ENCODE peak calls at places on chromosomes 3 and 15, in ten cellular contexts. G, S, N, X, Y, V, H, W, D and R are unnamed samples.

GRCh38 chr3:159631226-159631625 is 357.4 kb upstream of the IL12A start:
- DNase-seq in W (no peak), G (no peak), X (no peak), D (no peak), H (no peak), N (no peak), V (no peak), S (no peak), Y (no peak), R (no peak)

GRCh38 chr3:49930922-49931321 is 1.3 kb upstream of the MON1A start:
- DNase-seq in H (no peak), D (no peak), V (peak; percentile 8), W (no peak), N (no peak), Y (no peak), X (peak; percentile 83), S (no peak), G (no peak), R (peak; percentile 92)

GRCh38 chr3:161674402-161674801 is 177.8 kb downstream of the OTOL1 start:
- DNase-seq in W (no peak), N (no peak), X (no peak), V (peak; percentile 44), Y (no peak), G (no peak), S (no peak), H (no peak), D (no peak), R (no peak)

GRCh38 chr3:174937488-174937887 is 78.4 kb downstream of the NAALADL2 start:
- DNase-seq in X (no peak), V (no peak), W (peak; percentile 39), N (no peak), Y (no peak), G (no peak), H (no peak), D (no peak), S (no peak), R (no peak)

GRCh38 chr3:94159062-94159726 is 96.3 kb downstream of the NSUN3 start:
- DNase-seq in V (no peak), W (peak; percentile 73), H (no peak), N (no peak), S (no peak), X (no peak), Y (peak; percentile 59), G (no peak), D (no peak), R (no peak)

GRCh38 chr3:123749716-123750115 is 134.4 kb downstream of the MYLK start:
- DNase-seq in H (no peak), Y (peak; percentile 28), N (no peak), D (no peak), G (no peak), S (no peak), X (no peak), W (peak; percentile 93), V (no peak), R (no peak)

GRCh38 chr3:153848701-153849100 is 272.5 kb upstream of the ARHGEF26 start:
- DNase-seq in D (no peak), N (no peak), V (peak; percentile 29), W (no peak), G (peak; percentile 32), X (peak; percentile 5), Y (no peak), S (no peak), H (no peak), R (no peak)

GRCh38 chr15:74242296-74242929 is 6.3 kb downstream of the CCDC33 start:
- DNase-seq in H (no peak), X (no peak), W (peak; percentile 31), S (no peak), G (no peak), N (no peak), Y (no peak), D (no peak), V (no peak), R (peak; percentile 69)

GRCh38 chr3:131903988-131904415 is 130.8 kb downstream of the CPNE4 start:
- DNase-seq in G (no peak), Y (peak; percentile 39), S (no peak), V (no peak), H (no peak), N (no peak), W (peak; percentile 99), X (no peak), D (peak; percentile 79), R (no peak)

GRCh38 chr3:24952388-24952787 is 457.7 kb upstream of the THRB start:
- DNase-seq in V (peak; percentile 63), G (no peak), S (no peak), W (no peak), N (no peak), X (no peak), Y (no peak), D (no peak), H (no peak), R (peak; percentile 74)

GRCh38 chr15:90239371-90239770 is 5.4 kb downstream of the GDPGP1 start:
- DNase-seq in N (no peak), V (no peak), S (no peak), Y (no peak), X (no peak), D (no peak), G (no peak), H (no peak), W (no peak), R (no peak)

GRCh38 chr3:32896143-32896542 is 55.3 kb upstream of the CCR4 start:
- DNase-seq in W (no peak), G (no peak), S (no peak), Y (no peak), H (no peak), V (no peak), N (no peak), X (no peak), D (no peak), R (no peak)

GRCh38 chr3:71949403-71949802 is 164.5 kb upstream of the PROK2 start:
- DNase-seq in G (no peak), W (no peak), V (no peak), S (no peak), X (peak; percentile 85), D (no peak), Y (no peak), N (no peak), H (no peak), R (no peak)